ENCODE peak calls at places on chromosomes 4 and X, in nine cellular contexts. One of them, this sample, is unnamed. For H3K9me3 and H3K4me1, the result is how much of the 10 kb centered on the place peaks cover.

GRCh38 chrX:136214551-136214950 is 36.6 kb downstream of the MAP7D3 start:
- DNase-seq in neuronal stem cell: no peak
- DNase-seq in cardiac muscle cell: peak
- DNase-seq in heart right ventricle: no peak
- DNase-seq in left ventricle myocardium inferior: no peak
- DNase-seq in lower lobe of right lung: no peak
- DNase-seq in naive thymus-derived CD4-positive, alpha-beta T cell: no peak
- DNase-seq in aorta: no peak
- DNase-seq in GM12878: no peak
- DNase-seq in this sample: peak

GRCh38 chr4:41990383-41991111 is at the start of gene SLC30A9:
- DNase-seq in cardiac muscle cell: peak
- DNase-seq in lower lobe of right lung: peak
- DNase-seq in left ventricle myocardium inferior: peak
- DNase-seq in neuronal stem cell: peak
- DNase-seq in heart right ventricle: peak
- DNase-seq in naive thymus-derived CD4-positive, alpha-beta T cell: peak
- DNase-seq in GM12878: peak
- DNase-seq in aorta: peak
- DNase-seq in this sample: peak

GRCh38 chr4:22444813-22445212 is 71.1 kb downstream of the ADGRA3 start:
- DNase-seq in lower lobe of right lung: no peak
- DNase-seq in cardiac muscle cell: no peak
- DNase-seq in heart right ventricle: no peak
- DNase-seq in neuronal stem cell: no peak
- DNase-seq in GM12878: no peak
- DNase-seq in naive thymus-derived CD4-positive, alpha-beta T cell: no peak
- DNase-seq in left ventricle myocardium inferior: no peak
- DNase-seq in aorta: no peak
- DNase-seq in this sample: no peak

GRCh38 chr4:23855912-23856605 is 33.8 kb downstream of the PPARGC1A start:
- DNase-seq in left ventricle myocardium inferior: no peak
- DNase-seq in cardiac muscle cell: peak
- DNase-seq in aorta: no peak
- DNase-seq in naive thymus-derived CD4-positive, alpha-beta T cell: no peak
- DNase-seq in heart right ventricle: no peak
- DNase-seq in GM12878: no peak
- DNase-seq in lower lobe of right lung: no peak
- DNase-seq in neuronal stem cell: no peak
- DNase-seq in this sample: no peak

GRCh38 chr4:38243385-38244053 is 283.3 kb downstream of the PTTG2 start:
- DNase-seq in cardiac muscle cell: peak
- DNase-seq in aorta: no peak
- DNase-seq in left ventricle myocardium inferior: no peak
- DNase-seq in neuronal stem cell: no peak
- DNase-seq in naive thymus-derived CD4-positive, alpha-beta T cell: no peak
- DNase-seq in heart right ventricle: no peak
- DNase-seq in lower lobe of right lung: no peak
- DNase-seq in GM12878: no peak
- DNase-seq in this sample: no peak

GRCh38 chr4:31283689-31284088 is 563.5 kb downstream of the PCDH7 start:
- DNase-seq in heart right ventricle: no peak
- DNase-seq in neuronal stem cell: no peak
- DNase-seq in left ventricle myocardium inferior: no peak
- DNase-seq in GM12878: no peak
- DNase-seq in cardiac muscle cell: no peak
- DNase-seq in lower lobe of right lung: no peak
- DNase-seq in naive thymus-derived CD4-positive, alpha-beta T cell: no peak
- DNase-seq in aorta: no peak
- DNase-seq in this sample: no peak

GRCh38 chr4:145333786-145334185 is 147.9 kb upstream of the SMAD1 start:
- DNase-seq in heart right ventricle: no peak
- DNase-seq in neuronal stem cell: no peak
- DNase-seq in cardiac muscle cell: no peak
- DNase-seq in left ventricle myocardium inferior: no peak
- DNase-seq in aorta: no peak
- DNase-seq in GM12878: no peak
- DNase-seq in naive thymus-derived CD4-positive, alpha-beta T cell: no peak
- DNase-seq in lower lobe of right lung: no peak
- DNase-seq in this sample: no peak

GRCh38 chr4:3115637-3116300 is 41.3 kb downstream of the HTT start:
- DNase-seq in cardiac muscle cell: no peak
- DNase-seq in aorta: no peak
- DNase-seq in naive thymus-derived CD4-positive, alpha-beta T cell: no peak
- DNase-seq in left ventricle myocardium inferior: no peak
- DNase-seq in GM12878: no peak
- DNase-seq in neuronal stem cell: no peak
- DNase-seq in lower lobe of right lung: no peak
- DNase-seq in heart right ventricle: no peak
- DNase-seq in this sample: peak

GRCh38 chr4:137735561-137736104 is 203.3 kb upstream of the PCDH18 start:
- DNase-seq in left ventricle myocardium inferior: no peak
- DNase-seq in cardiac muscle cell: no peak
- DNase-seq in heart right ventricle: no peak
- DNase-seq in neuronal stem cell: no peak
- DNase-seq in naive thymus-derived CD4-positive, alpha-beta T cell: no peak
- DNase-seq in lower lobe of right lung: no peak
- DNase-seq in GM12878: no peak
- DNase-seq in aorta: no peak
- DNase-seq in this sample: peak

GRCh38 chr4:82842593-82842992 is 44.0 kb upstream of the SCD5 start:
- DNase-seq in left ventricle myocardium inferior: no peak
- DNase-seq in GM12878: no peak
- DNase-seq in naive thymus-derived CD4-positive, alpha-beta T cell: no peak
- DNase-seq in heart right ventricle: no peak
- DNase-seq in neuronal stem cell: no peak
- DNase-seq in lower lobe of right lung: no peak
- DNase-seq in aorta: no peak
- DNase-seq in cardiac muscle cell: peak
- DNase-seq in this sample: peak

GRCh38 chr4:55545681-55546632 is 752 bp downstream of the CLOCK start:
- DNase-seq in cardiac muscle cell: peak
- DNase-seq in GM12878: no peak
- DNase-seq in lower lobe of right lung: peak
- DNase-seq in heart right ventricle: peak
- DNase-seq in aorta: peak
- DNase-seq in naive thymus-derived CD4-positive, alpha-beta T cell: peak
- DNase-seq in left ventricle myocardium inferior: peak
- DNase-seq in neuronal stem cell: peak
- DNase-seq in this sample: peak

GRCh38 chr4:56757270-56757746 is 64.2 kb downstream of the SPINK2 start:
- DNase-seq in cardiac muscle cell: peak
- DNase-seq in naive thymus-derived CD4-positive, alpha-beta T cell: no peak
- DNase-seq in neuronal stem cell: no peak
- DNase-seq in left ventricle myocardium inferior: no peak
- DNase-seq in GM12878: no peak
- DNase-seq in heart right ventricle: no peak
- DNase-seq in lower lobe of right lung: no peak
- DNase-seq in aorta: no peak
- DNase-seq in this sample: peak

GRCh38 chr4:150010525-150011126 is 67.6 kb upstream of the DCLK2 start:
- DNase-seq in lower lobe of right lung: no peak
- DNase-seq in naive thymus-derived CD4-positive, alpha-beta T cell: no peak
- DNase-seq in cardiac muscle cell: peak
- DNase-seq in GM12878: no peak
- DNase-seq in neuronal stem cell: peak
- DNase-seq in aorta: no peak
- DNase-seq in left ventricle myocardium inferior: no peak
- DNase-seq in heart right ventricle: peak
- DNase-seq in this sample: peak

GRCh38 chr4:100240008-100240407 is 49.7 kb upstream of the DDIT4L start:
- DNase-seq in neuronal stem cell: no peak
- DNase-seq in naive thymus-derived CD4-positive, alpha-beta T cell: no peak
- DNase-seq in aorta: no peak
- DNase-seq in GM12878: no peak
- DNase-seq in cardiac muscle cell: peak
- DNase-seq in left ventricle myocardium inferior: peak
- DNase-seq in lower lobe of right lung: no peak
- DNase-seq in heart right ventricle: peak
- DNase-seq in this sample: no peak

GRCh38 chrX:26581086-26581485 is 365.1 kb downstream of the MAGEB5 start:
- DNase-seq in neuronal stem cell: no peak
- DNase-seq in cardiac muscle cell: peak
- DNase-seq in left ventricle myocardium inferior: no peak
- DNase-seq in GM12878: no peak
- DNase-seq in naive thymus-derived CD4-positive, alpha-beta T cell: no peak
- DNase-seq in lower lobe of right lung: no peak
- DNase-seq in aorta: no peak
- DNase-seq in heart right ventricle: no peak
- DNase-seq in this sample: no peak

GRCh38 chrX:19673334-19674040 is 158.2 kb upstream of the MAP3K15 start:
- DNase-seq in heart right ventricle: peak
- DNase-seq in left ventricle myocardium inferior: peak
- DNase-seq in neuronal stem cell: no peak
- DNase-seq in naive thymus-derived CD4-positive, alpha-beta T cell: no peak
- DNase-seq in aorta: peak
- DNase-seq in GM12878: no peak
- DNase-seq in lower lobe of right lung: no peak
- DNase-seq in cardiac muscle cell: peak
- DNase-seq in this sample: peak

GRCh38 chr4:183205682-183206081 is 106.6 kb downstream of the WWC2 start:
- DNase-seq in naive thymus-derived CD4-positive, alpha-beta T cell: no peak
- DNase-seq in heart right ventricle: no peak
- DNase-seq in left ventricle myocardium inferior: no peak
- DNase-seq in aorta: no peak
- DNase-seq in cardiac muscle cell: no peak
- DNase-seq in GM12878: no peak
- DNase-seq in lower lobe of right lung: no peak
- DNase-seq in neuronal stem cell: no peak
- DNase-seq in this sample: no peak

GRCh38 chr4:2024683-2025082 is 15.9 kb upstream of the NELFA start:
- DNase-seq in heart right ventricle: no peak
- DNase-seq in naive thymus-derived CD4-positive, alpha-beta T cell: no peak
- DNase-seq in neuronal stem cell: no peak
- DNase-seq in lower lobe of right lung: no peak
- DNase-seq in GM12878: no peak
- DNase-seq in left ventricle myocardium inferior: no peak
- DNase-seq in aorta: no peak
- DNase-seq in cardiac muscle cell: no peak
- DNase-seq in this sample: peak

GRCh38 chrX:119659522-119659921 is 33.4 kb downstream of the SEPTIN6 start:
- DNase-seq in heart right ventricle: no peak
- DNase-seq in left ventricle myocardium inferior: no peak
- DNase-seq in lower lobe of right lung: no peak
- DNase-seq in aorta: no peak
- DNase-seq in naive thymus-derived CD4-positive, alpha-beta T cell: no peak
- DNase-seq in GM12878: no peak
- DNase-seq in neuronal stem cell: no peak
- DNase-seq in cardiac muscle cell: no peak
- DNase-seq in this sample: no peak
- H3K9me3 ChIP-seq in heart right ventricle: under half
- H3K9me3 ChIP-seq in left ventricle myocardium inferior: under half
- H3K9me3 ChIP-seq in lower lobe of right lung: under half
- H3K9me3 ChIP-seq in aorta: under half
- H3K9me3 ChIP-seq in naive thymus-derived CD4-positive, alpha-beta T cell: under half
- H3K9me3 ChIP-seq in GM12878: under half
- H3K9me3 ChIP-seq in neuronal stem cell: under half
- H3K9me3 ChIP-seq in cardiac muscle cell: under half
- H3K9me3 ChIP-seq in this sample: under half

GRCh38 chr4:140094701-140095420 is 59.1 kb downstream of the MAML3 start:
- DNase-seq in GM12878: no peak
- DNase-seq in lower lobe of right lung: peak
- DNase-seq in left ventricle myocardium inferior: peak
- DNase-seq in cardiac muscle cell: no peak
- DNase-seq in neuronal stem cell: no peak
- DNase-seq in aorta: peak
- DNase-seq in heart right ventricle: peak
- DNase-seq in naive thymus-derived CD4-positive, alpha-beta T cell: peak
- DNase-seq in this sample: no peak
- H3K4me1 ChIP-seq in GM12878: under half
- H3K4me1 ChIP-seq in lower lobe of right lung: half or more
- H3K4me1 ChIP-seq in left ventricle myocardium inferior: half or more
- H3K4me1 ChIP-seq in cardiac muscle cell: half or more
- H3K4me1 ChIP-seq in neuronal stem cell: under half
- H3K4me1 ChIP-seq in aorta: under half
- H3K4me1 ChIP-seq in heart right ventricle: half or more
- H3K4me1 ChIP-seq in naive thymus-derived CD4-positive, alpha-beta T cell: under half
- H3K4me1 ChIP-seq in this sample: under half

DNA sequence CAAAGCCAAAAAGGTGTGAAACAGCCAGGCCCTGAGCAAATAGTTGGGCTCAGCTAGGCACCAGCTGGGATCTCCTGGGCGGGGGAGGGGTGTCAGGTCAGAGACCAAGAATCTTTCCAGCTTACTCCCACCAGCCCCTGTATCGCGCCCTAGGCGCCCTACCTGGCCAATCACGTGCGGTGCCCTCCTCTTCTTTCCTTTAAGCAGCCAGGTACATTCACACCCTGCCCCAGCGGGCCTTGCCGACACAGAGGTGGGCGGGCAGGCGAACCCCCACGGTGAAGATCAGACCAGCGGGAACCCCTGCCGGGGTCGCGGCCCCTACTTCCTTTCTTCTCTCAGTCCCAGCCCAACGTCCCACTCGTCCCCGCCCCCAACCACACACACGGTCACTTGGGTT is 9.1 kb downstream of the ARHGAP36 start:
- DNase-seq in left ventricle myocardium inferior: no peak
- DNase-seq in naive thymus-derived CD4-positive, alpha-beta T cell: no peak
- DNase-seq in aorta: no peak
- DNase-seq in lower lobe of right lung: no peak
- DNase-seq in neuronal stem cell: no peak
- DNase-seq in heart right ventricle: no peak
- DNase-seq in cardiac muscle cell: no peak
- DNase-seq in GM12878: no peak
- DNase-seq in this sample: no peak
- H3K4me3 ChIP-seq in left ventricle myocardium inferior: no peak
- H3K4me3 ChIP-seq in naive thymus-derived CD4-positive, alpha-beta T cell: no peak
- H3K4me3 ChIP-seq in aorta: no peak
- H3K4me3 ChIP-seq in lower lobe of right lung: no peak
- H3K4me3 ChIP-seq in neuronal stem cell: no peak
- H3K4me3 ChIP-seq in heart right ventricle: no peak
- H3K4me3 ChIP-seq in cardiac muscle cell: no peak
- H3K4me3 ChIP-seq in GM12878: no peak
- H3K4me3 ChIP-seq in this sample: no peak

DNA sequence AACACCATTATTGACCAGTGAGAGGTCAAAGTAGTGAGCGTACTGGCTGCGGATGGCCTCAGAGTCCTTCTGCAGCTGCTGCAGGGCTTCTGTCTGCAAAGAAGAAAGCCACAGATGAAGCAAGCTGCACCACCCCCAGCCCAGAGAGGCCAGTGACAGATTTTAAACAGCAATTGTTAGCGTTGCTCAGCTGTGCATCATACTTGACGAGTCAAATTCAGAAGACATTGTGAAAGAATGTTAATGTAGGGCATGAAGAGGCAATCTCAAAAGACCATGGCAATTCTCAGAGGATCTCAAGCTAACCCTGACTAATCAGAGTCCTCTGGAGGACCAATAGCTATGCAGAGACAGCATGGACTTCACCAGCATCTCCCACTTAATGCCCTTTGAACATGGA is 16.6 kb downstream of the DKC1 start:
- DNase-seq in cardiac muscle cell: peak
- DNase-seq in aorta: no peak
- DNase-seq in GM12878: no peak
- DNase-seq in neuronal stem cell: no peak
- DNase-seq in heart right ventricle: no peak
- DNase-seq in naive thymus-derived CD4-positive, alpha-beta T cell: no peak
- DNase-seq in lower lobe of right lung: no peak
- DNase-seq in left ventricle myocardium inferior: no peak
- DNase-seq in this sample: peak
- H3K9me3 ChIP-seq in cardiac muscle cell: under half
- H3K9me3 ChIP-seq in aorta: under half
- H3K9me3 ChIP-seq in GM12878: under half
- H3K9me3 ChIP-seq in neuronal stem cell: under half
- H3K9me3 ChIP-seq in heart right ventricle: under half
- H3K9me3 ChIP-seq in naive thymus-derived CD4-positive, alpha-beta T cell: under half
- H3K9me3 ChIP-seq in lower lobe of right lung: under half
- H3K9me3 ChIP-seq in left ventricle myocardium inferior: under half
- H3K9me3 ChIP-seq in this sample: under half

This sample was measured in adipocyte.